ENCODE peak calls at places on chromosomes 11 and 22, in four cellular contexts. G is HepG2, K is IMR-90, R is GM23338. H is an unnamed sample.

GRCh38 chr11:67056640-67057409 is at the start of gene RHOD:
- DNase-seq in K (no peak), G (no peak), R (peak), H (no peak)

GRCh38 chr11:121741954-121742361 is 289.2 kb upstream of the SORL1-AS1 start:
- DNase-seq in K (peak), G (no peak), R (no peak), H (no peak)

GRCh38 chr22:25027052-25027525 is 74.6 kb downstream of the KIAA1671 start:
- DNase-seq in R (no peak), K (no peak), G (no peak), H (no peak)

GRCh38 chr22:45863981-45864751 is 112.8 kb downstream of the WNT7B start:
- DNase-seq in K (peak), R (peak), G (peak), H (peak)

GRCh38 chr22:36343720-36344105 is 44.1 kb downstream of the MYH9 start:
- DNase-seq in G (peak), K (no peak), R (no peak), H (no peak)

GRCh38 chr11:61187505-61188130 is 15.7 kb upstream of the PGA3 start:
- DNase-seq in R (peak), G (peak), K (peak), H (peak)

GRCh38 chr22:47616396-47617020 is 854.1 kb downstream of the TBC1D22A start:
- DNase-seq in K (no peak), G (no peak), R (no peak), H (no peak)

GRCh38 chr22:17234144-17234623 is 14.9 kb upstream of the ADA2 start:
- DNase-seq in K (no peak), R (peak), G (no peak), H (no peak)

GRCh38 chr11:114059984-114060401 is 482 bp downstream of the ZBTB16 start:
- DNase-seq in R (peak), K (no peak), G (no peak), H (no peak)

GRCh38 chr22:27222178-27222577 is 564.8 kb downstream of the MIAT start:
- DNase-seq in K (no peak), G (no peak), R (no peak), H (no peak)

GRCh38 chr11:14454861-14455632 is 44.6 kb downstream of the COPB1 start:
- DNase-seq in R (peak), K (peak), G (peak), H (peak)

GRCh38 chr11:108698844-108699642 is 34.2 kb downstream of the DDX10 start:
- DNase-seq in R (no peak), K (no peak), G (no peak), H (no peak)

GRCh38 chr11:60764879-60765278 is 8.2 kb downstream of the MS4A15 start:
- DNase-seq in R (peak), G (no peak), K (no peak), H (no peak)

GRCh38 chr11:119993732-119994131 is 144.2 kb downstream of the TRIM29 start:
- DNase-seq in K (no peak), R (peak), G (no peak), H (no peak)

GRCh38 chr11:71341173-71341572 is 88.8 kb upstream of the SHANK2 start:
- DNase-seq in G (no peak), R (no peak), K (no peak), H (no peak)

GRCh38 chr11:10305964-10306918 is 1.4 kb downstream of the ADM start:
- DNase-seq in G (no peak), K (peak), R (peak), H (no peak)

GRCh38 chr22:36977401-36977861 is 41.8 kb downstream of the TST start:
- DNase-seq in K (peak), R (peak), G (peak), H (peak)

GRCh38 chr11:1401656-1402221 is 12.0 kb downstream of the BRSK2 start:
- DNase-seq in G (peak), R (peak), K (peak), H (peak)

GRCh38 chr22:48753752-48754517 is 1073.7 kb downstream of the BRD1 start:
- DNase-seq in K (no peak), R (no peak), G (no peak), H (no peak)

GRCh38 chr11:120612363-120613263 is 101.1 kb downstream of the GRIK4 start:
- DNase-seq in G (peak), K (peak), R (no peak), H (peak)

GRCh38 chr22:17109113-17109865 is 11.9 kb downstream of the TMEM121B start:
- DNase-seq in R (no peak), K (no peak), G (no peak), H (no peak)

GRCh38 chr11:134433251-134433650 is 21.2 kb upstream of the B3GAT1 start:
- DNase-seq in G (no peak), R (no peak), K (no peak), H (no peak)

GRCh38 chr11:70233511-70233919 is 30.4 kb downstream of the FADD start:
- DNase-seq in G (peak), K (peak), R (no peak), H (no peak)

GRCh38 chr11:92745186-92745585 is 224.3 kb upstream of the MTNR1B start:
- DNase-seq in K (no peak), G (no peak), R (no peak), H (no peak)

GRCh38 chr22:17952273-17952801 is 72.0 kb downstream of the MICAL3 start:
- DNase-seq in G (no peak), R (no peak), K (no peak), H (no peak)

GRCh38 chr11:123475478-123475877 is 45.4 kb downstream of the GRAMD1B start:
- DNase-seq in R (peak), K (peak), G (no peak), H (no peak)

GRCh38 chr11:123480290-123480815 is 50.3 kb downstream of the GRAMD1B start:
- DNase-seq in K (no peak), R (no peak), G (no peak), H (no peak)

GRCh38 chr11:123479048-123479837 is 49.2 kb downstream of the GRAMD1B start:
- DNase-seq in R (no peak), K (no peak), G (no peak), H (peak)

GRCh38 chr11:123477205-123477907 is 47.3 kb downstream of the GRAMD1B start:
- DNase-seq in R (no peak), G (no peak), K (no peak), H (no peak)

DNA sequence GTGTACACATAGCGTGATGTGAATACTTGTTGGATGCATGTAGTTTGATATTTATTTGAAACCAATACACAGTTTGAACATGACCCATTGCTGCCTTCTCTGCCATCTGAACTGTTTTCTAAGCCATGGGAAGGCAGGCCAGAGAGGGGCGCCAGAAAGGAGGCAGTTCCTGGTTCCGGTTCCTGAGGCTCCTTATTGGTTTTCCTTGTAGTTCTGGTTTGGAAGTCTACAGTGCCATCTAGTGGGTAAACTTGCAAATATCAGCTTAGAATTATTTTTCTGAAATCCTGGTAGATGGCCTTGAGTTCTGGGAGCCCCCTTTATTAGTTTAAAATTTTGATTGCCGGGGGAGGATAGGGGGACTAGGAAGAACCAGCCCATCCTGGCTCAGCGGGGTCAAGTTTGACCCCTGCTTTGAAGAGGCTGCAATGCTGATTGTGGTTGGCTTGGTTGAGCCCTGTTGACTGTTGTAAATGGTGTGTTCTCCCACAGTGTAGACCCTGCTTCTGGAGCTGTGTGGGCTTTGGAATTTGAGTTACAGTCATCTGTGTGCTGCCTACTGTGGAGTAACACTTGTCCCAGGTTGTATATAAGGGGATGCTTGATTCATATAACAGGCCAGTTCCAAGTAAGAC is 48.4 kb downstream of the GRAMD1B start:
- DNase-seq in K (peak), R (peak), G (peak), H (peak)
- TF ChIP-seq CTCF in K (peak), R (peak), G (peak), H (peak)

DNA sequence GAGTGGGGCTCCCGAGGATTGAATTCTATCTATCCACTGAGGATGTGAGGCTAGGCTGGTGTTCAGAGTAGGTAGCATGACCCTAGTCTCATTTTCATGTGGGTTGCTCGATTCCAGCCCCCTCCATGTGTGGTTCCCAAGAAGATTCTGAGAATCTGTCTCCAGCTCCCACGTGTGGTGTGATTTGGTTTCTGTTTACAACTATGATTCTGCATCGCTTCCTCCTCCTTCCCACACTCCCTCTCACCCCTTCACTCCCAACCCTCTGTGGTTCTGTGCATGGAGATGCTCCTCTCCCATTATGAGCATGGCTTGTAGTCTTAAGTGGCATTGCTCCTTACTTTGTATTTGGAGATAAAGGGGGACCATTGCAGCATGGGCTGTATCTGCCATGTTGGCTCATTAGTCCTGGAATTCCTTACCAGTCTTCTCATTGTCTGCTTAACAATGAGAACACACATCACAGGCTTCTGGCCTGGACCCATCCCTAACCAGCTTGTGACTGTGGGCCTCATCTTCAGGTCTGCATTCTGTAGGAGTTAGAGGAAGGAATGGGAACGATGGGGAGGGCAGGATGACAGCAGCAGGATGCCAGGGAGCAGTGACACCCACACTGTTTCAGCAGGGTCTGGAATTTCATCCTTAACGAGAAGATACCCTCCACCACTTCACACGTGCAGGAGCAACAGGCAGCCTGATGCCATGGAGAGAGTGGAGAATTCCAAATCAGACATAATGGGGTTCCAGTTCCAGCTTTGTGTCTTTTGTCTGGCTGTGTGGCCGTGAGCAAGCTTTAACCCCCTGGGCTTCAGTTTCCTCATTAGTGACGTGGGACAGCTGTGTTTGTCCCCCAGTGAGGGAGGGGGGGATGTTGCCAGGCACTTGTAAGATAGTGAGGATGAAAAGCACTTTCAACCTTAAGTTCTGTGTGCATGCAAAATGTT is 86.0 kb downstream of the CCDC81 start:
- DNase-seq in G (no peak), R (no peak), K (peak), H (no peak)
- H3K4me2 ChIP-seq in G (no peak), R (no peak), K (no peak), H (no peak)

GRCh38 chr22:32355760-32356159 is 1.9 kb upstream of the RFPL3 start:
- DNase-seq in K (no peak), G (peak), R (peak), H (peak)
- TF ChIP-seq CTCF in K (no peak), G (peak), R (peak), H (peak)

GRCh38 chr22:31250740-31251330 is 38.7 kb downstream of the LIMK2 start:
- DNase-seq in G (peak), K (no peak), R (no peak), H (no peak)

GRCh38 chr22:31247726-31248125 is 35.6 kb downstream of the LIMK2 start:
- DNase-seq in G (no peak), R (no peak), K (no peak), H (no peak)

GRCh38 chr22:31248138-31248745 is 36.1 kb downstream of the LIMK2 start:
- DNase-seq in G (no peak), R (peak), K (peak), H (peak)

GRCh38 chr22:31246687-31247086 is 34.6 kb downstream of the LIMK2 start:
- DNase-seq in G (no peak), R (no peak), K (no peak), H (no peak)

GRCh38 chr22:31248965-31249940 is 37.2 kb downstream of the LIMK2 start:
- DNase-seq in G (no peak), K (no peak), R (no peak), H (no peak)
- H3K4me2 ChIP-seq in G (no peak), K (peak), R (no peak), H (no peak)

DNA sequence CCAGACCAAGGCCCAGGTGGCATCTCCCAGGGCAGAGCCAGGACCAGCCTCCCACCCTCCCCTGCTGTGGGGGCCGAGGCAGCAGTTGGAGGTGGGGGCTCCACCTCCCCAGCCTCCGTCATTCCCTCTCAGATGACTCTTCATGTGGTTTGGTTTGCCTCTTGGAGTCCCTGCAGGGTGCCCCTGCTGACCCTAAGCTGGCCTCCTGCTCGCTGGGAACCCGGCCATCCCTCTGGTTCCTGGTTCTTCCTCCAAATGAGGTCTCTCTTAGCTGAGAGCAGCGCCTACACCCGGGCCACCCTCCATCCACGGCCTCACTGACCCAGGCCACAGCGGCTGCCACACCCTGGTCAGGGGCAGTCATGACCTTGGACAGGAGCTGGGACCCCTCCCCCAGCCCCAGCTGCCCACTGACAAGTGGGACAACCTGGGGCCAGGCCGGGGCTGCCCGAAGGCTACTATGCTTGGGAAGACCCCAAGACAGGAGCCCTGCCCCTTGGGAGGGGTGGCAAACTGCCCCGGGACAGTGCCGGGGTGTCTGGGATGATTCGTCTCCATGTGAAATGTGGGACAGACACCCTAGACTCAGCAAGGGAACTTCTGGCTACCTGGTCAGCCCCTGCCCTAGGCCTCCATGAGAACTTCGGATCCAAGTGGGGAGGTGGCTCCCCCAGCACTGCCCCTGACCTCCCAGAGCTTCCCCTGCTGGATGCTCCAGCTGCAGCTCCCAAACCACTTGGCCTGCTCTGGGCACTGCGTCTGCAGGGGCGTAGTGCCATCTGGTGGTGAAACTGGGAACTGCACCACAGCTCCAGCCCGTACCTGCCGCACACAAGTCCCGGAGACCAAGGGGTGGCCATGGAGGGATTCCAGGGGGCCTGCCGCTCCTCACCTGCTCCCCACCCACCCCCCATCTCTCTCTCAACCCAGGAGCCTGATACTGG is 194.5 kb downstream of the IGLL1 start:
- DNase-seq in G (peak), R (peak), K (peak), H (peak)
- TF ChIP-seq CTCF in G (peak), R (peak), K (peak), H (peak)